ENCODE peak calls at places on chromosome 15, in seven cellular contexts. U is fibroblast of lung, S is upper lobe of right lung, D is suprapubic skin, N is thoracic aorta, P is left ventricle myocardium inferior, L is Panc1. R is an unnamed sample.

GRCh38 chr15:40340740-40341400 is at the start of gene CCDC9B:
- DNase-seq in U (peak), S (peak), D (peak), N (peak), P (peak), L (no peak), R (peak)

GRCh38 chr15:92069308-92070244 is 216.1 kb downstream of the SLCO3A1 start:
- DNase-seq in U (peak), S (peak), D (no peak), N (peak), P (peak), L (no peak), R (no peak)

GRCh38 chr15:52406601-52407000 is 111.0 kb upstream of the MYO5C start:
- DNase-seq in U (peak), S (no peak), D (no peak), N (no peak), P (no peak), L (no peak), R (no peak)

GRCh38 chr15:56984681-56985515 is 66.5 kb downstream of the TCF12 start:
- DNase-seq in U (peak), S (no peak), D (no peak), N (no peak), P (no peak), L (no peak), R (no peak)

GRCh38 chr15:94910166-94910565 is 678.8 kb downstream of the MCTP2 start:
- DNase-seq in U (peak), S (no peak), D (no peak), N (no peak), P (no peak), L (no peak), R (no peak)

GRCh38 chr15:99371180-99372103 is 120.2 kb downstream of the LRRC28 start:
- DNase-seq in U (peak), S (no peak), D (no peak), N (no peak), P (no peak), L (no peak), R (no peak)

GRCh38 chr15:67068724-67069400 is 3.5 kb downstream of the SMAD3 start:
- DNase-seq in U (peak), S (no peak), D (no peak), N (no peak), P (no peak), L (no peak), R (no peak)

GRCh38 chr15:100733088-100733487 is 130.7 kb downstream of the ASB7 start:
- DNase-seq in U (no peak), S (no peak), D (peak), N (no peak), P (no peak), L (no peak), R (no peak)

GRCh38 chr15:66592505-66593218 is 26.9 kb upstream of the LCTL start:
- DNase-seq in U (no peak), S (no peak), D (no peak), N (no peak), P (no peak), L (no peak), R (no peak)

GRCh38 chr15:80455051-80455648 is 51.0 kb downstream of the ARNT2 start:
- DNase-seq in U (no peak), S (no peak), D (no peak), N (no peak), P (no peak), L (no peak), R (no peak)

GRCh38 chr15:100426893-100427292 is 85.1 kb upstream of the ADAMTS17 start:
- DNase-seq in U (no peak), S (no peak), D (no peak), N (no peak), P (peak), L (no peak), R (no peak)

GRCh38 chr15:80418892-80419537 is 14.8 kb downstream of the ARNT2 start:
- DNase-seq in U (peak), S (no peak), D (no peak), N (no peak), P (no peak), L (no peak), R (no peak)

GRCh38 chr15:60469893-60470641 is 8.9 kb downstream of the ICE2 start:
- DNase-seq in U (no peak), S (no peak), D (no peak), N (no peak), P (no peak), L (no peak), R (no peak)

GRCh38 chr15:81271761-81272644 is 51.9 kb downstream of the STARD5 start:
- DNase-seq in U (no peak), S (no peak), D (no peak), N (no peak), P (no peak), L (no peak), R (no peak)

GRCh38 chr15:23403550-23403949 is 43.5 kb downstream of the GOLGA6L2 start:
- DNase-seq in U (no peak), S (no peak), D (no peak), N (peak), P (peak), L (no peak), R (peak)

GRCh38 chr15:85625431-85625830 is 169.3 kb downstream of the KLHL25 start:
- DNase-seq in U (no peak), S (no peak), D (no peak), N (no peak), P (no peak), L (no peak), R (no peak)
- H3K27ac ChIP-seq in U (peak), S (peak), D (peak), N (peak), P (peak), L (no peak), R (peak)

GRCh38 chr15:90596943-90597342 is 67.2 kb downstream of the CRTC3 start:
- DNase-seq in U (no peak), S (no peak), D (no peak), N (no peak), P (no peak), L (no peak), R (no peak)

GRCh38 chr15:90599116-90599515 is 69.4 kb downstream of the CRTC3 start:
- DNase-seq in U (no peak), S (no peak), D (no peak), N (no peak), P (no peak), L (no peak), R (no peak)

GRCh38 chr15:90598679-90599078 is 69.0 kb downstream of the CRTC3 start:
- DNase-seq in U (no peak), S (no peak), D (no peak), N (no peak), P (no peak), L (no peak), R (no peak)

GRCh38 chr15:90597477-90598052 is 67.8 kb downstream of the CRTC3 start:
- DNase-seq in U (no peak), S (no peak), D (no peak), N (no peak), P (no peak), L (no peak), R (no peak)

DNA sequence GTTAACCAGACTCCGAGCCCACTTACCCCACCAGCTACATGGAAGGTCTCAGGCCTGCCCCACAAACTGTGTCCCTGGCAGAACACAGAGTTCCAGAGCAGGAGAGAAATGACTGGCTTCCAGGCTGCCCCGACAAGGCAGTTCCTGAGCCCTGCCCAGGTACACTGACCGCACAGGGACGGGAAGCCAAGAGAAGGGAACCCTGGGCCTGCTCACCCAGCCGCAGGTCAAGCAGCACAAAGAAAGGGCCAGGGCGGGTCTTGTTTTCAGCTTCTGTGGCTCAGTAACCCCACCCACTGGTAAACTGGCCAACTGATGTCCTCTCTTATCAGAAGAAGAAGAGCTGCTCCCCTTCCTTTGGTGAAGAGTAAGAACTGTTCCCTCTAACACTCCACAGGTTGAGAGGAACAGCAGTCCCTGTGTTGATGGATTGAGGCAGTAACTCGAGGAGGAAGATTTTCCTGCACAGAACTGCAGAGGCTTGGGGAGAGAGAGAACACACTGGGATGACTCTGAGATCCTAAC is 68.4 kb downstream of the CRTC3 start:
- DNase-seq in U (no peak), S (peak), D (no peak), N (no peak), P (peak), L (no peak), R (peak)
- TF ChIP-seq CTCF in U (no peak), S (peak), D (no peak), N (no peak), P (peak), L (no peak), R (no peak)

GRCh38 chr15:65305776-65306175 is 1.3 kb downstream of the RNU5B-1 start:
- DNase-seq in U (no peak), S (no peak), D (no peak), N (no peak), P (no peak), L (no peak), R (no peak)

GRCh38 chr15:65306551-65306950 is 2.1 kb downstream of the RNU5B-1 start:
- DNase-seq in U (no peak), S (no peak), D (no peak), N (no peak), P (no peak), L (no peak), R (no peak)

GRCh38 chr15:65304393-65305143 is at the start of gene RNU5B-1:
- DNase-seq in U (peak), S (peak), D (no peak), N (no peak), P (peak), L (peak), R (peak)

GRCh38 chr15:65303687-65304392 is 637 bp upstream of the RNU5B-1 start:
- DNase-seq in U (peak), S (peak), D (peak), N (no peak), P (peak), L (no peak), R (peak)

GRCh38 chr15:65305144-65305758 is 774 bp downstream of the RNU5B-1 start:
- DNase-seq in U (no peak), S (no peak), D (no peak), N (no peak), P (no peak), L (no peak), R (no peak)
- H3K4me3 ChIP-seq in U (no peak), S (peak), D (peak), N (peak), P (peak), L (no peak), R (peak)

GRCh38 chr15:74794248-74794969 is 12.5 kb downstream of the CSK start:
- DNase-seq in U (no peak), S (no peak), D (no peak), N (no peak), P (no peak), L (no peak), R (no peak)
- H3K27ac ChIP-seq in U (no peak), S (no peak), D (no peak), N (no peak), P (peak), L (no peak), R (no peak)

GRCh38 chr15:45136378-45136764 is 6.6 kb downstream of the DUOX1 start:
- DNase-seq in U (no peak), S (peak), D (no peak), N (no peak), P (no peak), L (no peak), R (no peak)
- TF ChIP-seq CTCF in U (peak), S (no peak), D (no peak), N (no peak), P (peak), L (no peak), R (no peak)

GRCh38 chr15:58331562-58331902 is 100.3 kb upstream of the LIPC start:
- DNase-seq in U (no peak), S (no peak), D (no peak), N (no peak), P (no peak), L (no peak), R (no peak)
- H3K4me3 ChIP-seq in U (no peak), S (no peak), D (no peak), N (peak), P (peak), L (peak), R (no peak)

DNA sequence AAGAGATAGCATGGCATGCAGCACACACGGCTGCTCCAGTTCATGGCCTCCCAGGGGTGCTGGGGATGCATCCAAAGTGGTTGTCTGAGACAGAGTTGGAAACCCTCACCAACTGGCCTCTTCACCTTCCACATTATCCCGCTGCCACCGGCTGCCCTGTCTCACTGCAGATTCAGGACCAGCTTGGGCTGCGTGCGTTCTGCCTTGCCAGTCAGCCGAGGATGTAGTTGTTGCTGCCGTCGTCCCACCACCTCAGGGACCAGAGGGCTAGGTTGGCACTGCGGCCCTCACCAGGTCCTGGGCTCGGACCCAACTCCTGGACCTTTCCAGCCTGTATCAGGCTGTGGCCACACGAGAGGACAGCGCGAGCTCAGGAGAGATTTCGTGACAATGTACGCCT is 4.8 kb downstream of the CIB1 start:
- DNase-seq in U (no peak), S (no peak), D (no peak), N (no peak), P (no peak), L (no peak), R (no peak)
- H3K27ac ChIP-seq in U (no peak), S (no peak), D (no peak), N (no peak), P (peak), L (peak), R (no peak)

GRCh38 chr15:71273731-71274447 is 158.6 kb downstream of the THSD4 start:
- DNase-seq in U (no peak), S (no peak), D (no peak), N (no peak), P (no peak), L (no peak), R (no peak)

GRCh38 chr15:71275098-71275497 is 159.8 kb downstream of the THSD4 start:
- DNase-seq in U (peak), S (no peak), D (no peak), N (no peak), P (no peak), L (no peak), R (no peak)

GRCh38 chr15:71272932-71273331 is 157.7 kb downstream of the THSD4 start:
- DNase-seq in U (peak), S (no peak), D (no peak), N (no peak), P (no peak), L (no peak), R (no peak)

GRCh38 chr15:71274448-71274798 is 159.2 kb downstream of the THSD4 start:
- DNase-seq in U (no peak), S (no peak), D (no peak), N (no peak), P (no peak), L (no peak), R (no peak)

GRCh38 chr15:71271327-71271726 is 156.1 kb downstream of the THSD4 start:
- DNase-seq in U (no peak), S (no peak), D (no peak), N (no peak), P (no peak), L (no peak), R (no peak)
- TF ChIP-seq CTCF in U (no peak), S (no peak), D (no peak), N (no peak), P (no peak), L (no peak), R (no peak)

DNA sequence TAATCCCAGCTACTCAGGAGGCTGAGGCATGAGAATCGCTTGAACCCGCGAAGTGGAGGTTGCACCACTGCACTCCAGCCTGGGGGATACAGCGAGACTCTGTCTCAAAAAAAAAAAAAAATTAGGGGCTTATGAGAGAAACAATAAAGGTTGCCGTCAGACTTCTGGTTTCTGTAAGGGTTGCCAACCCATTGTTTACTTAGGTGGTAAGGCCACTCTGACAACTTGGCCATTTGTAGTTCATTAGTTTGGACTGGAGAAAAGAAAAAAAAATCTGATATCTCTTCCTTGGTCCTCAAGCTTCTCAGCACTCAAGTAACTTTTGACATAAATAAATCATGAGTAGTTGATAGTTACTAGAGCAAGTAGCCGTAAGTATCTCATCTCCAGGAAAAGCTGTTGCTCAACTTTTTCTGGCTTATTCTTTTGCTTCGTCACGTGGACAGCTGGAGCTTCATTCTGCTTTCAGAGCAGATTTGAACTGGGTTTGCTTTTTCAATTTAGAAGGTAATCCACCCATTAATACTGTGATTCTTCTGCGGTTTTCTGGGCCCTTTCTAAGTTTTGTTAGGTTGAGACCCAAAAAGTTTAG is 9.4 kb downstream of the SNX1 start:
- DNase-seq in U (peak), S (no peak), D (no peak), N (no peak), P (no peak), L (no peak), R (no peak)
- H3K4me3 ChIP-seq in U (no peak), S (no peak), D (no peak), N (no peak), P (no peak), L (no peak), R (no peak)